ENCODE peak calls at places on chromosomes 2 and 18, in nine cellular contexts. P is OCI-LY7, K is SK-N-SH, W is HCT116, X is Karpas-422, R is GM23248, N is IMR-90, B is fibroblast of lung, I is GM23338. A is an unnamed sample.

GRCh38 chr2:43087413-43087812 is 139.0 kb downstream of the ZFP36L2 start:
- DNase-seq in I (no peak), W (no peak), K (no peak), B (no peak), P (no peak), N (no peak), R (no peak), X (no peak), A (no peak)

GRCh38 chr2:233936089-233936488 is 18.9 kb downstream of the TRPM8 start:
- DNase-seq in K (no peak), X (peak; percentile 38), P (no peak), N (no peak), I (no peak), B (no peak), W (no peak), R (no peak), A (no peak)

GRCh38 chr2:114769991-114770390 is 327.6 kb downstream of the DPP10 start:
- DNase-seq in R (no peak), P (no peak), W (no peak), B (no peak), X (no peak), K (no peak), I (peak; percentile 5), N (no peak), A (no peak)

GRCh38 chr2:71336802-71337201 is 5.2 kb downstream of the ZNF638 start:
- DNase-seq in P (no peak), R (peak; percentile 79), N (peak; percentile 41), K (no peak), B (peak; percentile 60), W (no peak), X (no peak), I (no peak), A (peak; percentile 49)

GRCh38 chr2:190123956-190124355 is 61.4 kb upstream of the MSTN start:
- DNase-seq in W (no peak), X (no peak), I (no peak), B (no peak), K (no peak), P (no peak), R (peak; percentile 24), N (peak; percentile 83), A (no peak)

GRCh38 chr2:204538179-204539009 is 6.9 kb upstream of the PARD3B start:
- DNase-seq in R (peak; percentile 79), W (no peak), X (no peak), I (peak; percentile 46), N (peak; percentile 96), K (peak; percentile 50), B (peak; percentile 67), P (no peak), A (no peak)

GRCh38 chr2:235215248-235215647 is 263.4 kb downstream of the SH3BP4 start:
- DNase-seq in N (no peak), B (no peak), I (no peak), X (no peak), P (no peak), W (no peak), R (no peak), K (no peak), A (no peak)

GRCh38 chr2:200159829-200160781 is 146.4 kb upstream of the SPATS2L start:
- DNase-seq in X (no peak), R (peak; percentile 63), W (no peak), N (peak; percentile 53), I (no peak), P (no peak), K (no peak), B (peak; percentile 48), A (no peak)

GRCh38 chr2:200617089-200618050 is 31.6 kb downstream of the AOX1 start:
- DNase-seq in K (no peak), X (no peak), N (no peak), W (no peak), P (peak; percentile 57), R (peak; percentile 20), I (no peak), B (peak; percentile 41), A (no peak)

GRCh38 chr2:46575467-46575866 is 96.1 kb downstream of the TMEM247 start:
- DNase-seq in B (no peak), I (no peak), N (no peak), W (no peak), K (no peak), P (no peak), X (no peak), R (no peak), A (no peak)

GRCh38 chr2:198309673-198310280 is 505.4 kb downstream of the PLCL1 start:
- DNase-seq in I (peak; percentile 74), X (peak; percentile 82), W (peak; percentile 37), R (peak; percentile 64), K (peak; percentile 48), N (peak; percentile 38), B (peak; percentile 61), P (peak; percentile 72), A (no peak)

GRCh38 chr2:165698621-165698946 is 95.5 kb downstream of the GALNT3 start:
- DNase-seq in N (peak; percentile 43), I (peak; percentile 84), P (peak; percentile 66), W (peak; percentile 19), B (peak; percentile 74), R (peak; percentile 69), X (peak; percentile 86), K (peak; percentile 42), A (no peak)

GRCh38 chr2:112787729-112788401 is 3.6 kb upstream of the IL1A start:
- DNase-seq in N (no peak), B (no peak), R (no peak), P (no peak), X (peak; percentile 50), I (no peak), K (no peak), W (no peak), A (no peak)

GRCh38 chr2:12340164-12340563 is 376.6 kb upstream of the TRIB2 start:
- DNase-seq in B (peak; percentile 69), R (peak; percentile 79), X (no peak), K (no peak), I (no peak), P (no peak), W (no peak), N (peak; percentile 87), A (peak; percentile 63)

GRCh38 chr2:172423120-172423519 is 4.3 kb upstream of the ITGA6 start:
- DNase-seq in N (no peak), P (no peak), X (no peak), W (no peak), R (no peak), K (no peak), I (no peak), B (no peak), A (no peak)

GRCh38 chr18:73768043-73768442 is 379.6 kb downstream of the FBXO15 start:
- DNase-seq in B (no peak), I (no peak), N (no peak), X (no peak), P (no peak), K (no peak), R (no peak), W (no peak), A (no peak)

GRCh38 chr18:46630991-46631390 is 26.0 kb downstream of the LOXHD1 start:
- DNase-seq in B (no peak), W (no peak), R (no peak), N (no peak), I (no peak), X (no peak), P (no peak), K (no peak), A (no peak)
- H4K20me1 ChIP-seq in B (no peaks in the 10 kb centered on the region), W (no peaks in the 10 kb centered on the region), R (no peaks in the 10 kb centered on the region), N (no peaks in the 10 kb centered on the region), I (no peaks in the 10 kb centered on the region), X (no peaks in the 10 kb centered on the region), P (no peaks in the 10 kb centered on the region), K (no peaks in the 10 kb centered on the region), A (no peaks in the 10 kb centered on the region)

GRCh38 chr18:5155180-5155906 is 41.7 kb downstream of the AKAIN1 start:
- DNase-seq in B (no peak), K (no peak), W (no peak), P (no peak), I (no peak), X (no peak), R (no peak), N (no peak), A (no peak)

GRCh38 chr18:5159080-5159479 is 38.0 kb downstream of the AKAIN1 start:
- DNase-seq in X (no peak), N (no peak), I (no peak), K (no peak), P (peak; percentile 26), W (no peak), R (no peak), B (no peak), A (no peak)

GRCh38 chr18:5158171-5158570 is 38.9 kb downstream of the AKAIN1 start:
- DNase-seq in K (no peak), P (no peak), R (no peak), I (no peak), B (no peak), W (no peak), N (no peak), X (no peak), A (no peak)

GRCh38 chr18:5158587-5158986 is 38.5 kb downstream of the AKAIN1 start:
- DNase-seq in B (no peak), I (no peak), R (no peak), W (no peak), N (no peak), K (no peak), P (no peak), X (no peak), A (no peak)

GRCh38 chr18:5155907-5156287 is 41.2 kb downstream of the AKAIN1 start:
- DNase-seq in R (no peak), B (no peak), X (no peak), K (no peak), I (no peak), W (no peak), N (no peak), P (no peak), A (no peak)
- H3K4me3 ChIP-seq in R (no peak overlapping the region), B (no peak overlapping the region), X (no peak overlapping the region), K (no peak overlapping the region), I (no peak overlapping the region), W (no peak overlapping the region), N (no peak overlapping the region), P (no peak overlapping the region), A (no peak overlapping the region)

DNA sequence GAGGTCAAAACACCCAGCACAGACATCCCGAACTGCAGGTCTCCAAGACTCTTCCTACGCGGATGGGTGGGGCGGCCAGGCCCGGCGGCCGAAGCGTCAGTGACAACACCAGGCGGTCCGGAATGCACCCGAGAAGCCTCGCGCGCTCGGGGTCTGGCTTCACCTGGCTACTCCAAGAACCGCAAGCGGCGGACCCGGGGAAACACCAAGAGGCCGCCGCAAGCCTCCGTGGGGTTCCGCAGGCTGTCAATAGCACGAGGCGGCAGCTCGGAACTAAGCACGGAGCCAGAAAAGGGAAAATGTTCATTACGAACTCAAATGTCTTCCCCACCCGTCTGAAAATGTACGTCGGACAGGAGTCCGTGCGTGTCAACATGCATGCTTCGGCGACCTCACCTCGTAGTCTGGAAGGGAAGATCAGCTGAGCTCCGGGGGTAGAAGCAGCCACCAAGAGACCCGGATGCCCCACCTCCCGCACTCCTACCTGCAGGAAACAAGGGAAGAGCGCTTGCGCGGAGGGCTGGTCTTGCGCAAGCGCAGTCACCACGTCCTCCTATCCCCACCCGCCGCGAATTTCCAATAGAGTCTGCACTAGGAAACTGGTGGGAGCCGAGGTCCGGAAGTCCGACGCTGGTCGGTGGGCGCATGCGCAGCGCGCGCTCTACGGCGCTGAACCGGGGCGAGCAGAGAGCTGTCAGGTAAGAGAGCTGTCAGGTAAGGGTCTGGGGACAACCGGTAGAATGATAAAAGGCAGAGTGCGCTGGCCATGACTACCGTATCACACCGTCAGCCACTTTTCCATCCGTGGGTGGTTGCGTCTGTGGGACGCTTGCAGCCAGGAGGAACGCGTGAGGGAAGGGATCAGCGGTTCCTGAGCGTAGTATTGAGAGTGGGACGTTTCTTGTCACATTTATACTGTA is at the start of the genes GPATCH11 and HEATR5B:
- DNase-seq in W (peak; percentile 95), R (peak; percentile 98), X (peak; percentile 98), I (peak; percentile 98), N (peak; percentile 95), K (peak; percentile 99), P (peak; percentile 97), B (peak; percentile 96), A (peak; percentile 95)
- H3K27ac ChIP-seq in W (peak within 1 kb of the TSS; percentile 41), R (peak within 1 kb of the TSS; percentile 47), X (peak within 1 kb of the TSS; percentile 28), I (no peak within 1 kb of the TSS), N (peak within 1 kb of the TSS; percentile 58), K (peak within 1 kb of the TSS; percentile 47), P (peak within 1 kb of the TSS; percentile 52), B (peak within 1 kb of the TSS; percentile 62), A (peak within 1 kb of the TSS; percentile 66)

GRCh38 chr2:170717991-170718589 is 3.0 kb downstream of the SP5 start:
- DNase-seq in R (no peak), I (peak; percentile 25), P (no peak), K (no peak), X (no peak), W (no peak), B (no peak), N (no peak), A (peak; percentile 70)
- H4K20me1 ChIP-seq in R (no peaks in the 10 kb centered on the region), I (no peaks in the 10 kb centered on the region), P (no peaks in the 10 kb centered on the region), K (no peaks in the 10 kb centered on the region), X (no peaks in the 10 kb centered on the region), W (no peaks in the 10 kb centered on the region), B (no peaks in the 10 kb centered on the region), N (no peaks in the 10 kb centered on the region), A (no peaks in the 10 kb centered on the region)